ENCODE peak calls at places on chromosomes 12 and 14, in nine cellular contexts. R, F, J, O, G, P, M, Y and U are unnamed samples.

GRCh38 chr14:61502459-61503093 is 181.2 kb downstream of the PRKCH start:
- DNase-seq in O (no peak), G (no peak), P (no peak), J (no peak), R (no peak), F (no peak), Y (no peak), M (no peak), U (no peak)

GRCh38 chr12:24561882-24562760 is 386.8 kb downstream of the BCAT1 start:
- DNase-seq in R (peak), M (peak), F (no peak), Y (peak), J (peak), P (peak), O (peak), G (peak), U (peak)

GRCh38 chr12:132393991-132394949 is 64.9 kb upstream of the GALNT9 start:
- DNase-seq in J (peak), F (no peak), M (peak), Y (peak), O (no peak), R (no peak), G (no peak), P (no peak), U (no peak)

GRCh38 chr12:72390146-72390545 is 118.0 kb downstream of the TRHDE start:
- DNase-seq in J (no peak), M (no peak), Y (no peak), G (no peak), R (peak), F (no peak), O (no peak), P (no peak), U (no peak)

GRCh38 chr12:32353540-32353939 is 45.8 kb upstream of the FGD4 start:
- DNase-seq in F (no peak), G (no peak), O (no peak), P (no peak), Y (no peak), J (no peak), R (no peak), M (no peak), U (no peak)

GRCh38 chr14:68328509-68328908 is 464.4 kb downstream of the ZFP36L1 start:
- DNase-seq in G (no peak), O (no peak), P (no peak), Y (no peak), R (no peak), J (no peak), M (no peak), F (no peak), U (no peak)

GRCh38 chr14:77593501-77593911 is 22.9 kb downstream of the SPTLC2 start:
- DNase-seq in M (no peak), R (no peak), Y (no peak), F (no peak), O (no peak), J (no peak), G (no peak), P (peak), U (no peak)

GRCh38 chr12:121238604-121239334 is 28.8 kb downstream of the P2RX4 start:
- DNase-seq in R (peak), O (no peak), M (no peak), Y (no peak), P (no peak), F (no peak), J (no peak), G (no peak), U (peak)

GRCh38 chr14:23512156-23512555 is 39.4 kb downstream of the ZFHX2 start:
- DNase-seq in M (no peak), O (no peak), P (no peak), F (no peak), Y (no peak), G (no peak), R (no peak), J (no peak), U (no peak)

GRCh38 chr14:99728231-99728920 is 44.3 kb downstream of the CYP46A1 start:
- DNase-seq in M (peak), P (no peak), Y (no peak), O (no peak), G (no peak), J (peak), F (no peak), R (peak), U (peak)

GRCh38 chr12:50506753-50507473 is 2.1 kb downstream of the DIP2B start:
- DNase-seq in G (peak), J (no peak), P (peak), R (no peak), F (no peak), O (no peak), Y (no peak), M (no peak), U (no peak)
- H3K27ac ChIP-seq in G (no peak), J (peak), P (no peak), R (no peak), F (no peak), O (peak), Y (no peak), M (no peak), U (no peak)

GRCh38 chr12:6604254-6605029 is 2.7 kb downstream of the CHD4 start:
- DNase-seq in M (no peak), F (no peak), O (peak), R (no peak), J (no peak), P (no peak), G (no peak), Y (no peak), U (no peak)

GRCh38 chr12:6603095-6603567 is 4.0 kb downstream of the CHD4 start:
- DNase-seq in P (peak), F (no peak), Y (no peak), J (peak), R (peak), O (peak), M (peak), G (peak), U (no peak)

GRCh38 chr12:6605425-6606330 is 1.5 kb downstream of the CHD4 start:
- DNase-seq in Y (no peak), O (peak), P (peak), G (no peak), M (no peak), F (peak), J (no peak), R (peak), U (peak)

GRCh38 chr12:6606331-6607131 is 648 bp downstream of the CHD4 start:
- DNase-seq in G (peak), R (peak), J (peak), M (peak), F (no peak), O (peak), Y (no peak), P (peak), U (peak)

GRCh38 chr12:6602526-6602925 is 4.7 kb downstream of the CHD4 start:
- DNase-seq in J (no peak), G (no peak), P (no peak), M (no peak), R (no peak), Y (no peak), O (no peak), F (no peak), U (no peak)
- H3K27ac ChIP-seq in J (peak), G (no peak), P (no peak), M (peak), R (peak), Y (no peak), O (peak), F (peak), U (no peak)

DNA sequence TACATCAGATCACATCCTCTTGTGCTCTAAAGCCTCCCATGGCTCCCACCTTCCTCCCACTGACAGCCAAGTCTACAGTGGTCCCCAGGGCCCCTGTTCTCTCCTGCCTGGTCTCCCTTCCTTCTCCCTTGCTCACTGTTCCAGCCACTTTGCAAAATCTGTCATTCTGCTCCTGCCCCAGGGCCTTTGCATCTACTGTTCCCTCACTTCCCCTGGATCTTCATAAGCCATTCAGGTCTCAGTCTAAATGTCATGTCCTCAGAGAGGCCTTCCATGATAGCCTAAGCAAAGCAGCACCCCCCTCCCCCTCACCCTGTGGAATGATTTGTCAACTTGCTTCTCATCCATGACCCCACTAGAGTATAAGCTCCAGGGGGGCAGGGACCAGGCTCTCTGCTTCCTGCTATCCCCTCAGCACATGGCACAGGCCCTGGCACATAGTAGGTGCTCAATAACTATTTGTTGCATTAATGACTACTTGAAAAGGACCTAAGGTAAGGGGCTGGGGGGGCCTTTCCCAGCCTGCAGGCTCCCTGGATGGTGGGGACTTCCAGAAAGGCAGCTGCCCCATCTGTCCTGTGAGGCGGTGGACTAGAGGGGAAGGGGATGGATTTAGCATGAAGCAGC is 5.0 kb downstream of the SLC8B1 start:
- DNase-seq in O (no peak), M (no peak), F (no peak), J (no peak), R (no peak), P (no peak), G (no peak), Y (no peak), U (no peak)
- H3K27ac ChIP-seq in O (no peak), M (no peak), F (no peak), J (no peak), R (no peak), P (no peak), G (no peak), Y (no peak), U (no peak)

DNA sequence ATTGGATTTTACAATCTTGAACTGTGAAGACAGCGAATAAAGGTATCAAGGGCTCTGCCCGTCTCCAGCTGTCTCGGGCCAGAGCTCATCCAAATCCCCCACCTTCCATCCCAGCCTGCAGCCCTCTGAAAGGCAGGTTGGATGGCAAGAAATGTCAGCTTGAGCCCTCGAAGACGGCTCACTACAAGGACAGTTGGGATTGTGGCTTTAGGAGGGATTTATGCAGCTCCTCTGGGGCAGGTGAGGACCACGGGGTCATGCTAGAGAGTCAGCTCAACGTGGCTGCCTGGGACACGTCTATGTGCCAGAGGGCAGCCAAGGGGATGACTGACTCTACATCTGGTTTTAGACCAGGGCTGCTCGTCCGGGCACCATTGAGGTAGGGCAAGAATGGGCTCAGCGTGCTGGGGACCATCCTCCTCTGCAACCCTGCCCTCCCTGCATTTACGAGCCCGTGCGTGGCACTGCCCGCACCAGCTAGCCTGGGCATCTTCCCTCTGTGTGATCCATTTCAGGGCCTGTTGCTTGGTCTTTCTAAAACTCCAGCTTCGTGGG is 16.2 kb downstream of the MVK start:
- DNase-seq in O (no peak), Y (no peak), M (no peak), G (no peak), J (no peak), F (no peak), P (no peak), R (no peak), U (no peak)
- H3K27ac ChIP-seq in O (no peak), Y (no peak), M (no peak), G (no peak), J (no peak), F (peak), P (no peak), R (peak), U (no peak)

DNA sequence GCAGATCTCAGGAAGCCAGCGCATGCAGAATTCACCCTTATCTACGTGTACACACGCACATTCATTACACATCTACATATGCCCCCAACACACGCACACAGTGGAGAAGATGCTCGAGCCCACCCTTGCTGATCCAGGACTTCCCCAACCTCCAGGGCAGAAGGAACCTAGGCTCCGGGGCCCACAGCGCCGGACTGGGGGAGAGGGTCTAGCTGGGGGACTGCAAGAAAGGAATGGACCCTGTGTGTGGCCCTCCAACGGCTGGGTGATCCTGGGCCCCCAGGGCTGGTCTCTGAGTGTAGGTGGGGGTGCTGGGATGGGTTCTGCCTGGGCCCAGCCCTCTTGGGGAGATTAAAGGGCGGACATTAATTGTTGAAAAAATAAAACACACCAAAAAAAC is 128.1 kb upstream of the C14orf180 start:
- DNase-seq in G (no peak), O (no peak), F (no peak), R (no peak), P (no peak), Y (no peak), M (no peak), J (no peak), U (peak)
- H3K27ac ChIP-seq in G (no peak), O (no peak), F (no peak), R (no peak), P (no peak), Y (no peak), M (no peak), J (no peak), U (no peak)